ENCODE peak calls at places on chromosomes 4 and X, in four cellular contexts. C, G, Q and X are unnamed samples.

GRCh38 chr4:153177841-153178240 is 26.4 kb upstream of the TRIM2 start:
- DNase-seq in C (no peak), G (no peak), Q (no peak), X (no peak)

GRCh38 chr4:29861307-29861706 is 858.9 kb upstream of the PCDH7 start:
- DNase-seq in C (no peak), G (no peak), Q (peak; percentile 5), X (no peak)

GRCh38 chrX:118884552-118885138 is 61.0 kb downstream of the ZCCHC12 start:
- DNase-seq in C (no peak), G (peak; percentile 89), Q (no peak), X (no peak)

GRCh38 chrX:76148753-76149152 is 24.1 kb upstream of the PBDC1 start:
- DNase-seq in C (peak; percentile 39), G (peak; percentile 50), Q (peak; percentile 26), X (no peak)

GRCh38 chr4:67714248-67714583 is 13.3 kb upstream of the UBA6 start:
- DNase-seq in C (no peak), G (no peak), Q (no peak), X (no peak)

GRCh38 chr4:3707423-3708102 is 58.6 kb upstream of the ADRA2C start:
- DNase-seq in C (no peak), G (no peak), Q (no peak), X (no peak)

GRCh38 chr4:55910140-55910539 is 38.6 kb upstream of the CEP135 start:
- DNase-seq in C (peak; percentile 52), G (no peak), Q (no peak), X (no peak)

GRCh38 chr4:163556169-163556568 is 61.7 kb downstream of the TMA16 start:
- DNase-seq in C (no peak), G (no peak), Q (peak; percentile 18), X (no peak)

GRCh38 chr4:100391913-100392312 is 125.9 kb downstream of the EMCN start:
- DNase-seq in C (peak; percentile 81), G (no peak), Q (no peak), X (peak; percentile 2)

GRCh38 chr4:87802858-87803257 is 3.5 kb downstream of the IBSP start:
- DNase-seq in C (no peak), G (no peak), Q (no peak), X (no peak)

GRCh38 chr4:183256756-183257385 is 63.2 kb downstream of the CLDN22 start:
- DNase-seq in C (peak; percentile 37), G (no peak), Q (peak; percentile 72), X (no peak)

GRCh38 chrX:16826207-16826606 is 39.9 kb downstream of the TXLNG start:
- DNase-seq in C (peak; percentile 60), G (peak; percentile 46), Q (no peak), X (no peak)

GRCh38 chrX:104324871-104325585 is 70.3 kb upstream of the ESX1 start:
- DNase-seq in C (peak; percentile 52), G (peak; percentile 81), Q (no peak), X (no peak)

GRCh38 chr4:99759988-99760387 is 56.6 kb upstream of the DAPP1 start:
- DNase-seq in C (no peak), G (no peak), Q (no peak), X (no peak)

GRCh38 chrX:152575331-152575730 is 62.4 kb upstream of the GABRQ start:
- DNase-seq in C (peak; percentile 36), G (no peak), Q (no peak), X (peak; percentile 13)

GRCh38 chr4:74487771-74488170 is 42.8 kb downstream of the AREG start:
- DNase-seq in C (no peak), G (no peak), Q (no peak), X (no peak)

GRCh38 chr4:13047591-13047990 is 436.5 kb downstream of the RAB28 start:
- DNase-seq in C (no peak), G (no peak), Q (no peak), X (no peak)

GRCh38 chr4:38113551-38113950 is 153.4 kb downstream of the PTTG2 start:
- DNase-seq in C (no peak), G (no peak), Q (no peak), X (no peak)
- H2AFZ ChIP-seq in C (no peak overlapping the region), G (no peak overlapping the region), Q (no peak overlapping the region), X (no peak overlapping the region)

GRCh38 chrX:154541589-154541895 is 5.1 kb downstream of the G6PD start:
- DNase-seq in C (no peak), G (no peak), Q (no peak), X (no peak)

GRCh38 chrX:154542723-154543424 is 3.8 kb downstream of the G6PD start:
- DNase-seq in C (no peak), G (peak; percentile 70), Q (no peak), X (no peak)

GRCh38 chrX:154539077-154539476 is 7.6 kb downstream of the G6PD start:
- DNase-seq in C (no peak), G (no peak), Q (no peak), X (no peak)

GRCh38 chrX:154541896-154542722 is 4.5 kb downstream of the G6PD start:
- DNase-seq in C (peak; percentile 88), G (peak; percentile 93), Q (no peak), X (no peak)

DNA sequence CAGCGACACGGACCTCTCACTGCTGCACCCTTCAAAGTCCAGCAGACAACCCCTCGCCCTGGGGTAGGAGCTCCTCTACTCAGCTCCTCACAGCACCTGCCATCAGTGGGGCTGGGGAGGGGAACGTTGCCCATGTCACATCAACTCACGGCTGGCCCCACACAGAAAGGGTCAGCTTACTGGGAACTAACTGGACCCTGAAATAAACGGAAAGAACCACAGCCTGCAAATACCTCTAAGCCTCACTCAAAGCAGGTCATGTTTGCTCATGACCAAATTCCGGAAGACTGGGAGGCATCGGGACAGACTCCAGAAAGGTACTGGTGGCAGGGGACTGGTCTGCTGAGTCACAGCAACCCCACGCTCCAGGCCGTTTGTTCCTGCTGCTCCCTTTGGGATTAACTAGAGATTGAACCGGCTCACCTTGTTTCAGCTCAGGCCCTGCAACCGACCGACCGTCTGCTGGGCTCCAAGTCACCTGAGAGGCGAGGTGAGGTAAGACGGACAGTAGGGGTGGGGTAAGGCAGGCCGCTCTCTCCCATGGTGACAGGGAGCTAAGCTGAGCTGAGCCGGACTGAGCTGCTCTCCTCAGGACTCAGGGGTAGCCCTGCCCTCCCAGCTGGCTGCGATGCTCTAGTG is 5.6 kb downstream of the G6PD start:
- DNase-seq in C (peak; percentile 56), G (peak; percentile 97), Q (no peak), X (no peak)
- H3K27ac ChIP-seq in C (peak overlapping the region; percentile 96), G (peak overlapping the region; percentile 100), Q (no peak overlapping the region), X (peak overlapping the region; percentile 86)

DNA sequence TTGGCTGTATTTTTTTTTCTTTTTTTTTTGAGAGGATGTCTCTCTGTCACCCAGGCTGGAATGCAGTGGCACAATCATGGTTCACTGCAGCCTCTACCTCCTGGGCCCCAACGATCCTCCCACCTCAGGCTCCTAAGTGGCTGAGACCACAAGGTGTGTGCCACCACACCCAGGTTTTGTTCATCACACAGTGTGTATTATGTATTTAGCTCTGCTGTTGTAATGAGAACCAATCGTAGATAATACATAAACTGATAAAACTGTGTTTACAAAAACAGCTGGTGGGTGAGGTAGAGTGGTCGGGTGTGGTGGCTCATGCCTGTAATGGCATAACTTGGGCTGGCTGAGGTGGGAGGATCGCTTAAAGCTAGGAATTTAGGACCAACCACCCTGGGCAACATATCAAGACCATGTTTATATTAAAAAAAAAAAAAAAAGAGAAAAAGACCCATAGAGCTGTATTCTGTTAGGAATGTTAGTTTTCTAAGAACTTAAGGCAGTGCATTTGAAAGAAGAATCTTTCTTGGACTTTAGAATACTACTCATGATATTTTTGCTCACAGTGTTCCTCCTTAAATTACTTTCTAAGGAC is 34.9 kb downstream of the POLR2B start:
- DNase-seq in C (no peak), G (no peak), Q (no peak), X (no peak)
- H3K36me3 ChIP-seq in C (peaks cover 7% of the 10 kb centered on the region), G (peaks cover 9% of the 10 kb centered on the region), Q (peaks cover 55% of the 10 kb centered on the region), X (peaks cover 17% of the 10 kb centered on the region)

GRCh38 chr4:186954956-186955355 is 231.3 kb upstream of the FAT1 start:
- DNase-seq in C (no peak), G (no peak), Q (no peak), X (no peak)

GRCh38 chr4:186953601-186954260 is 230.1 kb upstream of the FAT1 start:
- DNase-seq in C (peak; percentile 10), G (no peak), Q (no peak), X (no peak)

GRCh38 chr4:186954506-186954905 is 230.8 kb upstream of the FAT1 start:
- DNase-seq in C (no peak), G (no peak), Q (no peak), X (no peak)

GRCh38 chr4:186957952-186958555 is 234.4 kb upstream of the FAT1 start:
- DNase-seq in C (peak; percentile 59), G (no peak), Q (no peak), X (peak; percentile 25)

GRCh38 chr4:186958951-186959350 is 235.3 kb upstream of the FAT1 start:
- DNase-seq in C (no peak), G (no peak), Q (no peak), X (no peak)
- H2AFZ ChIP-seq in C (no peak overlapping the region), G (no peak overlapping the region), Q (no peak overlapping the region), X (no peak overlapping the region)

DNA sequence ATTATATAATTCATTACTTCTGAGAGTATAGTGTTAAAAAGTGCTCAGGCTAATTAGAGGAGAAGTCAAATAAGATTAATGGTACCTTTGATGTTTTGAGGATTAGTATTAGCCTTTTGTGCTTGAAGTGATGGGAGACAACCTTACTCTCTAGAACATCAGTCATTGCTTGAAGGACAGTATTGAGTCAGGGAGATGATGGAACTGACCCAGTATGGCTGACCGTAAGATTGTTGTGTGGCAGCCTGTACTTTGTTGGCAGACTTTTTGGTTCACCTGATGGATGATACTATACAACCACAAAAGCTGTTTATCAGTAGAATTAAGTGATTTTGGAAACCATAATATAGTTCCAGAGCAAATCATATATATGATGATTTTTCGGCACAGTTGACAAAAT is 9.9 kb downstream of the OGT start:
- DNase-seq in C (peak; percentile 27), G (no peak), Q (no peak), X (no peak)
- H3K27ac ChIP-seq in C (no peak overlapping the region), G (peak overlapping the region; percentile 77), Q (no peak overlapping the region), X (peak overlapping the region; percentile 76)

DNA sequence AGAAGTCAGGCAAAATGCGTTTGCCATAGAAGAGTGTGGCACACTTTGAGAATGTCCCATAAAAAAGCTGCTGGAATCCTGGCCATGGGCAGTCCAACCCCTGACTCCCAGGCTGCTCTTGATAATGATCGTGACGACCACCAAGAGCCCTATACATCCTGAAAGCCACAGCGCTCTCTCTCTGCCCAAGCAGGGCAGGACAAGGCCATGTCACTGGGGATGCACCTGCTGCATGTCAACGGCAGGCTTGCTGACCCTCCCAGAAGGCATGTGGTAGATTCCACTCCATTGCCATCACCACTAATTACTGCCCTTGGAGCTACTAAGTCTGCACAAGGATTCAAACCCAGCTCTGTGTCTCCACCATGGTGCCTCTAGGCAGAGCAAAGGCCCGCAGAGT is 144.5 kb downstream of the EVC2 start:
- DNase-seq in C (no peak), G (no peak), Q (no peak), X (no peak)
- H3K36me3 ChIP-seq in C (peaks cover 2% of the 10 kb centered on the region), G (no peaks in the 10 kb centered on the region), Q (no peaks in the 10 kb centered on the region), X (peaks cover 7% of the 10 kb centered on the region)

DNA sequence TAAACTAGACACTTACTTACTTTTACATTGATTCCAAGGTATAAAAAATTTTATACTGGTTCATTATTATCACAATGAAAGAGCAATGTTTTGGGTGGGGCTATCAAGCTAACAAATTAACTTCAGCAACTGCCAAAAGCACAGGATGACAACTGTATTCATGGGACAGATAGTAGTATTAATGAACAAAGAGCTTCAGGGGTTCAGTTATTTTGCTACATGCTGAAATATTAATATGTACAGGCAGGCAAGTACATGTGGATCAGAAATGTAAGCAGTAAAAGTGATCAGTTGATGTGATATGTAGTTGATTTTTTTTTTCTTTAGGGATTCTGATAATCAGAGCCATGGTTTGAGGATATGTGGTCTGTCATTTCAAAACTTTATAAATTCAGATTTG is 112.8 kb downstream of the NAA11 start:
- DNase-seq in C (no peak), G (no peak), Q (no peak), X (no peak)
- H2AFZ ChIP-seq in C (no peak overlapping the region), G (no peak overlapping the region), Q (no peak overlapping the region), X (no peak overlapping the region)